ENCODE peak calls at places on chromosomes 2 and 18, in seven cellular contexts. U, E, G, J, R, M and Y are unnamed samples. For H3K4me1, the result is how much of the 10 kb centered on the place peaks cover.

GRCh38 chr2:227578642-227579041 is 20.1 kb upstream of the SCYGR2 start:
- DNase-seq in U (no peak), E (no peak), G (no peak), J (no peak), R (no peak), M (no peak), Y (no peak)

GRCh38 chr2:125942585-125943424 is 713.2 kb upstream of the GYPC start:
- DNase-seq in U (no peak), E (no peak), G (no peak), J (no peak), R (peak), M (no peak), Y (no peak)

GRCh38 chr2:105383456-105383855 is 15.4 kb downstream of the FHL2 start:
- DNase-seq in U (no peak), E (no peak), G (no peak), J (no peak), R (no peak), M (no peak), Y (no peak)

GRCh38 chr2:241036397-241036963 is 38.1 kb downstream of the SNED1 start:
- DNase-seq in U (no peak), E (no peak), G (peak), J (peak), R (no peak), M (no peak), Y (peak)

GRCh38 chr2:135819211-135819610 is 17.8 kb downstream of the LCT start:
- DNase-seq in U (no peak), E (no peak), G (no peak), J (peak), R (peak), M (peak), Y (no peak)

GRCh38 chr2:167697194-167697593 is 550.2 kb downstream of the STK39 start:
- DNase-seq in U (no peak), E (no peak), G (no peak), J (no peak), R (no peak), M (no peak), Y (no peak)

GRCh38 chr18:68121826-68122225 is 593.1 kb downstream of the TMX3 start:
- DNase-seq in U (no peak), E (no peak), G (no peak), J (no peak), R (no peak), M (peak), Y (no peak)

GRCh38 chr18:12711446-12711845 is 8.6 kb downstream of the PSMG2 start:
- DNase-seq in U (no peak), E (no peak), G (no peak), J (no peak), R (no peak), M (no peak), Y (no peak)

GRCh38 chr2:176138526-176139169 is 9.1 kb downstream of the HOXD8 start:
- DNase-seq in U (no peak), E (peak), G (no peak), J (no peak), R (peak), M (peak), Y (no peak)

GRCh38 chr2:110868971-110869370 is 136.6 kb downstream of the ACOXL start:
- DNase-seq in U (no peak), E (no peak), G (no peak), J (no peak), R (no peak), M (no peak), Y (no peak)

GRCh38 chr2:78201064-78201575 is 678.9 kb upstream of the LRRTM4 start:
- DNase-seq in U (no peak), E (no peak), G (no peak), J (no peak), R (no peak), M (no peak), Y (no peak)

GRCh38 chr2:154794328-154794870 is 95.9 kb downstream of the KCNJ3 start:
- DNase-seq in U (no peak), E (no peak), G (no peak), J (no peak), R (no peak), M (no peak), Y (no peak)

GRCh38 chr2:13858626-13859025 is 773.9 kb upstream of the LRATD1 start:
- DNase-seq in U (no peak), E (no peak), G (no peak), J (no peak), R (no peak), M (peak), Y (no peak)

GRCh38 chr2:202158796-202159195 is 79.6 kb downstream of the SUMO1 start:
- DNase-seq in U (no peak), E (no peak), G (no peak), J (no peak), R (no peak), M (peak), Y (no peak)

GRCh38 chr2:71933467-71934319 is 214.0 kb downstream of the CYP26B1 start:
- DNase-seq in U (no peak), E (no peak), G (no peak), J (peak), R (peak), M (peak), Y (no peak)

GRCh38 chr2:3492951-3493609 is 26.3 kb downstream of the ADI1 start:
- DNase-seq in U (peak), E (peak), G (peak), J (peak), R (peak), M (peak), Y (no peak)

GRCh38 chr2:57080035-57080434 is 896.2 kb downstream of the CCDC85A start:
- DNase-seq in U (no peak), E (no peak), G (no peak), J (no peak), R (no peak), M (peak), Y (no peak)

GRCh38 chr18:23137788-23138216 is 2.5 kb downstream of the CABLES1 start:
- DNase-seq in U (no peak), E (no peak), G (no peak), J (no peak), R (no peak), M (no peak), Y (no peak)

GRCh38 chr18:5851998-5852397 is 43.3 kb downstream of the TMEM200C start:
- DNase-seq in U (no peak), E (no peak), G (no peak), J (no peak), R (no peak), M (peak), Y (no peak)

GRCh38 chr2:234444888-234445287 is 52.0 kb downstream of the ARL4C start:
- DNase-seq in U (no peak), E (no peak), G (no peak), J (no peak), R (peak), M (peak), Y (peak)
- H3K4me3 ChIP-seq in U (no peak), E (no peak), G (no peak), J (no peak), R (no peak), M (no peak), Y (no peak)

GRCh38 chr2:37219046-37219445 is 12.3 kb downstream of the CEBPZ start:
- DNase-seq in U (no peak), E (no peak), G (no peak), J (no peak), R (no peak), M (no peak), Y (no peak)

GRCh38 chr2:37226863-37227262 is 4.5 kb downstream of the CEBPZ start:
- DNase-seq in U (no peak), E (no peak), G (no peak), J (no peak), R (no peak), M (no peak), Y (no peak)

GRCh38 chr2:37228788-37229187 is 2.6 kb downstream of the CEBPZ start:
- DNase-seq in U (no peak), E (no peak), G (no peak), J (no peak), R (no peak), M (no peak), Y (no peak)

GRCh38 chr2:37223131-37223530 is 8.3 kb downstream of the CEBPZ start:
- DNase-seq in U (no peak), E (no peak), G (no peak), J (no peak), R (no peak), M (no peak), Y (no peak)

DNA sequence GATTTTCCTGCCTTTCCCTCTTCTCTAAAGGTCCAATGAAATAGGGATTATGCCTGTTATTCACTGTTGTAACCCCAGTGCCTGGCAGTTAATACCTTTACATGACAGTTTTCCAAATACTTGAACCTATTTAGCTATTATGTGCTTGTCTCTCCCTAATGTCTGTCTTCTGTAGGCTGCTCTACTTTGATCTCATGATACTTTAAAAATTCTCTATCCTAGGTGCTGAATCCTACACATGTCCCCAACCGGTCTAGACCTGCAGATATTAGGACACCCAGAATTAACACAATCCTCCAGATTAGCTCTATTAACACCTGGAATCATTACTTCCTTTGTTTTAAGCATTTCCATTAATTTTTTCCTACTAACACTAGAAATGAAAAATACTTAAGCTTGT is 7.3 kb downstream of the CEBPZ start:
- DNase-seq in U (no peak), E (no peak), G (no peak), J (no peak), R (no peak), M (peak), Y (no peak)
- H3K4me1 ChIP-seq in U (under half), E (under half), G (under half), J (under half), R (under half), M (under half), Y (under half)

GRCh38 chr2:85577063-85577385 is 362 bp upstream of the VAMP8 start:
- DNase-seq in U (no peak), E (no peak), G (no peak), J (no peak), R (no peak), M (no peak), Y (no peak)

GRCh38 chr2:85578243-85579180 is 1.1 kb downstream of the VAMP8 start:
- DNase-seq in U (no peak), E (peak), G (no peak), J (no peak), R (peak), M (no peak), Y (no peak)

GRCh38 chr2:85580206-85580605 is 2.8 kb downstream of the VAMP8 start:
- DNase-seq in U (no peak), E (no peak), G (no peak), J (no peak), R (peak), M (no peak), Y (no peak)

GRCh38 chr2:85577386-85578242 is at the start of gene VAMP8:
- DNase-seq in U (peak), E (peak), G (no peak), J (peak), R (peak), M (no peak), Y (no peak)

GRCh38 chr2:85579266-85579935 is 2.0 kb downstream of the VAMP8 start:
- DNase-seq in U (no peak), E (peak), G (no peak), J (no peak), R (peak), M (no peak), Y (no peak)
- H3K4me3 ChIP-seq in U (peak), E (no peak), G (no peak), J (peak), R (no peak), M (no peak), Y (no peak)

GRCh38 chr2:69167469-69167822 is 154.5 kb downstream of the ANTXR1 start:
- DNase-seq in U (no peak), E (no peak), G (no peak), J (no peak), R (peak), M (no peak), Y (no peak)

GRCh38 chr2:69168950-69169695 is 156.1 kb downstream of the ANTXR1 start:
- DNase-seq in U (no peak), E (no peak), G (no peak), J (no peak), R (no peak), M (no peak), Y (no peak)

GRCh38 chr2:69169990-69170389 is 157.0 kb downstream of the ANTXR1 start:
- DNase-seq in U (no peak), E (no peak), G (no peak), J (no peak), R (no peak), M (peak), Y (no peak)

GRCh38 chr2:69166812-69167468 is 154.0 kb downstream of the ANTXR1 start:
- DNase-seq in U (no peak), E (peak), G (no peak), J (peak), R (peak), M (no peak), Y (no peak)

DNA sequence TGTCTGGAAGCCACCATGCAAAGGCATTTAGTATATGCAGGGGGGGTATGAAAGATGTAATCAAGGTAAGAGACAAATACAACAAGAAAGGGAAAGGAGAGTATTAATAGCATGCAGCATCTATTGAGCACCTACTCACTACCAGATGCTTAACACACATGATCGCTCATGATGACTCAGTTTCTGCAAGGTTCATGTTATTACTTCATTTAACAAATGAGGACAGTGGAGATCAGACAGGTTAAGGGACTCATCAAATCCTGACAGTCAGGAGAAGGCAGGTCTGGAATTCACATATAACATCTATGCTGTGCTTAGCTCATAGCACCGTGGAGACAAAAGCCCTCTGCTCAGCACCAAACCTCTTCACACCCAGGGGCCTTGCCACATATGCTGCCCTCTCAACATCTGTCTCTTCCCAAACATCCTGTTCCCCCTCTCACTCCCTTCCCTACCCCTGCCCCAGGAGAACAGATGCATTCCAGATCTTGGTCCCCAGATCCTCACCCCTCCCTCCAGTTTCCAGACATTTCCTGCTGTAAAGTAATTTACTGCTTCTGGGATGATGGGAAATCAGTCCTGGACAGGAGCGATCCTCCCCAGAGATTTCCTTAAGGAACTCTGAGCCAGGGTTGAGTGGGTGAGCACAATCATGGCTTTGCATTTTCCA is 155.3 kb downstream of the ANTXR1 start:
- DNase-seq in U (no peak), E (no peak), G (no peak), J (no peak), R (peak), M (no peak), Y (no peak)
- H3K4me1 ChIP-seq in U (under half), E (half or more), G (under half), J (half or more), R (under half), M (half or more), Y (under half)

GRCh38 chr2:233416706-233417105 is 62.4 kb downstream of the DGKD start:
- DNase-seq in U (no peak), E (no peak), G (no peak), J (no peak), R (no peak), M (no peak), Y (no peak)
- H3K4me3 ChIP-seq in U (no peak), E (no peak), G (no peak), J (no peak), R (no peak), M (no peak), Y (no peak)

GRCh38 chr2:239667431-239667985 is 266.7 kb upstream of the HDAC4 start:
- DNase-seq in U (no peak), E (no peak), G (no peak), J (no peak), R (peak), M (no peak), Y (no peak)

GRCh38 chr2:239668042-239668441 is 267.2 kb upstream of the HDAC4 start:
- DNase-seq in U (no peak), E (no peak), G (no peak), J (no peak), R (peak), M (no peak), Y (no peak)

GRCh38 chr2:239666855-239667376 is 266.1 kb upstream of the HDAC4 start:
- DNase-seq in U (no peak), E (no peak), G (no peak), J (no peak), R (peak), M (no peak), Y (peak)

GRCh38 chr2:239664216-239664785 is 263.5 kb upstream of the HDAC4 start:
- DNase-seq in U (no peak), E (no peak), G (no peak), J (no peak), R (peak), M (no peak), Y (no peak)

DNA sequence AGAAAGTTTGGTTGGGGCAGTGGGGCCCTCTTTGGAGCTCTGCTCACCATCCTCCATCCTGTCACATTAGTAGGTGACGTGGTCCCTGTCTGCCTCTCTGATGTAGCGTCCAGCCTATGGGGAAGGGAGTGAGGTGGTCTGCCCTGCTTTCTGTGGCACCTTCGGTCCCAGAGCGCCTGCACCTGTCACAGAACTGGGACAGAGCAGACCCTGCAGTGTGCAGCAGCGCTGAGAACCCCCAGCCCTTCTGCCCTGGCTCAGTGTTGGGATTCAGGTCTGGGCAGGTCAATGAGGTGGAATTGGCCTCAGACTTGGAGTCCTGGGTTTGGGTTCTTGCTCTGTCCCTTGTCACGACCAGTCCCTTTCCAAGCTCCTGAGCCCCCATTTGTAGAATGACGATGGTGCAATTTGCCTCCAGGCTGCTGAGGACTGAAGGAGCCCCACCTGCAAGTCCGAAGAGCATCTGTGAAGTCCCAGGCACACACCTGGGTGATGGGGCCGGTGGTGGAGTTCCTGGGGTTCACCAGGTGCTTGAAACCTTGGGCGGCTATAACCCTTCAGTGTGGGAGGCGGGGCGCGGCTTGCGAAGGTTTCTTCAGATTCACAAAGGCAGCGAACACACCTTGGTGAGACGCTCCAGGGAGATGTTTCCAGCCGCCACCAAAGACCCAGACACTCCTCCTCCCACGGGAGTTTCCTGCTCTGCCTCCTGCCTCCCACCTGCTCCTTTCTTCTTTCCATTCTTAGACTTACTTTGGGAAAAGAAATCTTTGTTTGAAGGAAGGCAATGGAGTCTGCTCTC is 265.4 kb upstream of the HDAC4 start:
- DNase-seq in U (no peak), E (no peak), G (no peak), J (no peak), R (peak), M (no peak), Y (peak)
- H3K4me1 ChIP-seq in U (under half), E (under half), G (under half), J (under half), R (under half), M (under half), Y (under half)

GRCh38 chr2:206764673-206765241 is 371 bp downstream of the MDH1B start:
- DNase-seq in U (no peak), E (no peak), G (no peak), J (no peak), R (no peak), M (no peak), Y (no peak)
- H3K4me3 ChIP-seq in U (peak), E (peak), G (peak), J (peak), R (peak), M (peak), Y (peak)

GRCh38 chr2:120388222-120389035 is 42.5 kb downstream of the INHBB start:
- DNase-seq in U (peak), E (no peak), G (no peak), J (no peak), R (peak), M (no peak), Y (no peak)

GRCh38 chr2:120385355-120386127 is 39.6 kb downstream of the INHBB start:
- DNase-seq in U (no peak), E (no peak), G (no peak), J (no peak), R (no peak), M (no peak), Y (no peak)

GRCh38 chr2:120391905-120392665 is 46.1 kb downstream of the INHBB start:
- DNase-seq in U (no peak), E (peak), G (no peak), J (no peak), R (peak), M (no peak), Y (no peak)

GRCh38 chr2:120390381-120391055 is 44.6 kb downstream of the INHBB start:
- DNase-seq in U (peak), E (peak), G (no peak), J (no peak), R (peak), M (no peak), Y (peak)

GRCh38 chr2:120389036-120389391 is 43.1 kb downstream of the INHBB start:
- DNase-seq in U (peak), E (no peak), G (no peak), J (no peak), R (peak), M (no peak), Y (no peak)
- H3K4me1 ChIP-seq in U (under half), E (under half), G (under half), J (under half), R (under half), M (under half), Y (under half)

DNA sequence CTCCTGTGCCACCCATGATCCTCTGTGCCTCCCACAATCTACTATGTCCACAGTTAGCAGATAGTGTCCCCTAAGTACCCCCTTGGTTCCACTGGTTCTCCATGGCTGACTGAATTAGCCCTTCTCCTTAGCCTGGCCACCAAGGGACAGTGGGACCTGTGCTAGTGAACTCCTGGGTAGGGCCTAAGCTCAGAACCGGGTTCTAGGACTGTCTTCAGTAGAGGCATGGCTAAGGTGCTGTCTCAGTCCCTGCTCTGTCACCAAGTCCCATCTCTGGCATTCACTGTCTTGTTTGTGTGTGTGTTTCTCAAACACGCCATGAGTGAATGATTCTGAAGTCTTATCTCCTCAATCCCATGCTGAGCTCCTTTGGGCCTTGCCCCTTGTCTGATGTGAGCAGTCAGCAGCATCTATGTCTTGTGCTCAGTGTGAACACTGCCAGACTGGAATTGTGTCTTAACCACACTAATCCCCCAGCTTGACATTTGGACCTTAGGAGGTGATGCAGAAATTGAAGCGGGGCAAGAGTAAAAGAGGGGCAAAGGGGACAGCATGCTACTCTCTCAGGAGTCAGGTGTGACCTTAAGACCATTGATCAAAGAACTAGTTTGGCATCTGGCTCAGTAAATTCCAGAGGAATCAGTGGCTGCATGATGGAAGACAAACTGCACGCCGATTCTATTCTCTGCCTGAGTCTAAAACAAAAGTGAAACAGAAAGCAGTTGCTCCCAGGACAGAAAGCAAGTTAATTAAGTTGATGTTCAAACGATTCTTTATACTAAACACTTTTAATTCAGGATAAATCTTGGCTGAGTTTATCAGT is 190.5 kb downstream of the ALPK2 start:
- DNase-seq in U (no peak), E (no peak), G (no peak), J (no peak), R (no peak), M (peak), Y (peak)
- H3K4me3 ChIP-seq in U (peak), E (no peak), G (peak), J (no peak), R (peak), M (peak), Y (peak)